ENCODE peak calls at places on chromosomes 4 and X, in five cellular contexts. One of them, this sample, is unnamed.

GRCh38 chrX:40202456-40202855 is 104.7 kb upstream of the BCOR start:
- DNase-seq in coronary artery: no peak
- DNase-seq in BE2C: no peak
- DNase-seq in fibroblast of mammary gland: no peak
- DNase-seq in cardiac fibroblast: no peak
- DNase-seq in this sample: no peak

GRCh38 chrX:103362504-103362903 is 6.2 kb downstream of the TCEAL9 start:
- DNase-seq in coronary artery: no peak
- DNase-seq in BE2C: no peak
- DNase-seq in fibroblast of mammary gland: peak
- DNase-seq in cardiac fibroblast: peak
- DNase-seq in this sample: peak

GRCh38 chrX:75603833-75604232 is 81.0 kb upstream of the ZDHHC15 start:
- DNase-seq in coronary artery: no peak
- DNase-seq in BE2C: no peak
- DNase-seq in fibroblast of mammary gland: peak
- DNase-seq in cardiac fibroblast: peak
- DNase-seq in this sample: peak

GRCh38 chr4:41428941-41429669 is 108.9 kb upstream of the LIMCH1 start:
- DNase-seq in coronary artery: no peak
- DNase-seq in BE2C: no peak
- DNase-seq in fibroblast of mammary gland: no peak
- DNase-seq in cardiac fibroblast: no peak
- DNase-seq in this sample: no peak

GRCh38 chrX:23952984-23953907 is 45.4 kb downstream of the CXorf58 start:
- DNase-seq in coronary artery: no peak
- DNase-seq in BE2C: no peak
- DNase-seq in fibroblast of mammary gland: no peak
- DNase-seq in cardiac fibroblast: peak
- DNase-seq in this sample: peak

GRCh38 chrX:119398974-119399771 is at the start of gene SLC25A43:
- DNase-seq in coronary artery: no peak
- DNase-seq in BE2C: peak
- DNase-seq in fibroblast of mammary gland: peak
- DNase-seq in cardiac fibroblast: peak
- DNase-seq in this sample: no peak

GRCh38 chrX:153669174-153669890 is 4.3 kb downstream of the PNCK start:
- DNase-seq in coronary artery: peak
- DNase-seq in BE2C: peak
- DNase-seq in fibroblast of mammary gland: peak
- DNase-seq in cardiac fibroblast: peak
- DNase-seq in this sample: peak

GRCh38 chrX:50988649-50989048 is 78.1 kb downstream of the BMP15 start:
- DNase-seq in coronary artery: no peak
- DNase-seq in BE2C: peak
- DNase-seq in fibroblast of mammary gland: peak
- DNase-seq in cardiac fibroblast: peak
- DNase-seq in this sample: peak

GRCh38 chr4:101229116-101229515 is 118.2 kb downstream of the PPP3CA start:
- DNase-seq in coronary artery: no peak
- DNase-seq in BE2C: no peak
- DNase-seq in fibroblast of mammary gland: no peak
- DNase-seq in cardiac fibroblast: peak
- DNase-seq in this sample: peak

GRCh38 chrX:10749113-10749512 is 128.7 kb upstream of the MID1 start:
- DNase-seq in coronary artery: no peak
- DNase-seq in BE2C: no peak
- DNase-seq in fibroblast of mammary gland: peak
- DNase-seq in cardiac fibroblast: no peak
- DNase-seq in this sample: no peak

GRCh38 chr4:73007526-73008100 is 61.9 kb downstream of the COX18 start:
- DNase-seq in coronary artery: no peak
- DNase-seq in BE2C: no peak
- DNase-seq in fibroblast of mammary gland: no peak
- DNase-seq in cardiac fibroblast: no peak
- DNase-seq in this sample: no peak

GRCh38 chrX:38571058-38571457 is 9.7 kb downstream of the TSPAN7 start:
- DNase-seq in coronary artery: no peak
- DNase-seq in BE2C: no peak
- DNase-seq in fibroblast of mammary gland: no peak
- DNase-seq in cardiac fibroblast: no peak
- DNase-seq in this sample: no peak

GRCh38 chr4:178633263-178633662 is 1191.0 kb upstream of the AGA start:
- DNase-seq in coronary artery: no peak
- DNase-seq in BE2C: no peak
- DNase-seq in fibroblast of mammary gland: no peak
- DNase-seq in cardiac fibroblast: no peak
- DNase-seq in this sample: no peak

GRCh38 chr4:152267811-152268210 is 268.1 kb downstream of the FBXW7 start:
- DNase-seq in coronary artery: no peak
- DNase-seq in BE2C: no peak
- DNase-seq in fibroblast of mammary gland: no peak
- DNase-seq in cardiac fibroblast: no peak
- DNase-seq in this sample: no peak

GRCh38 chrX:130682990-130683389 is 220.0 kb downstream of the ENOX2 start:
- DNase-seq in coronary artery: no peak
- DNase-seq in BE2C: no peak
- DNase-seq in fibroblast of mammary gland: peak
- DNase-seq in cardiac fibroblast: peak
- DNase-seq in this sample: peak

GRCh38 chr4:138199568-138200235 is 42.4 kb downstream of the SLC7A11 start:
- DNase-seq in coronary artery: no peak
- DNase-seq in BE2C: no peak
- DNase-seq in fibroblast of mammary gland: no peak
- DNase-seq in cardiac fibroblast: peak
- DNase-seq in this sample: peak

GRCh38 chr4:119692001-119692400 is 63.4 kb upstream of the PDE5A start:
- DNase-seq in coronary artery: no peak
- DNase-seq in BE2C: no peak
- DNase-seq in fibroblast of mammary gland: peak
- DNase-seq in cardiac fibroblast: no peak
- DNase-seq in this sample: peak

GRCh38 chrX:40871385-40872082 is 136.2 kb upstream of the MED14 start:
- DNase-seq in coronary artery: no peak
- DNase-seq in BE2C: no peak
- DNase-seq in fibroblast of mammary gland: peak
- DNase-seq in cardiac fibroblast: peak
- DNase-seq in this sample: peak

DNA sequence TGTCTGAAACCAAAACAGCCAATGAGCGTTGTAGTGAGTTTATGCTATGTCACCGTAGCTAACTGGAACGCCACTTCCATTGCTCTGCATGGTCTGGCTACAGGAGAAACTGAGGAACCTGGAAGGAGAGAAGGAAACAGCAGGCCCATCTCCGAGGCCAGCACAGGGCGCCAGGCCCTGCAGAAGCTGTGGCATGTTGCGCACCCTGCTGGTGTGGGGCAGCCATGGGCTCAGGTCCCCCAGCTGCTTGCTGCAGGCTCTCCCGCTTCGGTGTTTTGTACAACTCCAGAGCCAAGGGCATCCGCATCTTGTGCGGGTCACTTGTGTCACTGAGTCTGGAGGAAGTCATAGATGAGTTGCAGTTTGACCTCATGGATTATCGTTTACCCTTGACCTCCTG is 89.2 kb downstream of the AFAP1 start:
- DNase-seq in coronary artery: no peak
- DNase-seq in BE2C: no peak
- DNase-seq in fibroblast of mammary gland: no peak
- DNase-seq in cardiac fibroblast: no peak
- DNase-seq in this sample: no peak
- H3K4me3 ChIP-seq in coronary artery: no peak
- H3K4me3 ChIP-seq in BE2C: no peak
- H3K4me3 ChIP-seq in fibroblast of mammary gland: no peak
- H3K4me3 ChIP-seq in cardiac fibroblast: no peak
- H3K4me3 ChIP-seq in this sample: no peak

DNA sequence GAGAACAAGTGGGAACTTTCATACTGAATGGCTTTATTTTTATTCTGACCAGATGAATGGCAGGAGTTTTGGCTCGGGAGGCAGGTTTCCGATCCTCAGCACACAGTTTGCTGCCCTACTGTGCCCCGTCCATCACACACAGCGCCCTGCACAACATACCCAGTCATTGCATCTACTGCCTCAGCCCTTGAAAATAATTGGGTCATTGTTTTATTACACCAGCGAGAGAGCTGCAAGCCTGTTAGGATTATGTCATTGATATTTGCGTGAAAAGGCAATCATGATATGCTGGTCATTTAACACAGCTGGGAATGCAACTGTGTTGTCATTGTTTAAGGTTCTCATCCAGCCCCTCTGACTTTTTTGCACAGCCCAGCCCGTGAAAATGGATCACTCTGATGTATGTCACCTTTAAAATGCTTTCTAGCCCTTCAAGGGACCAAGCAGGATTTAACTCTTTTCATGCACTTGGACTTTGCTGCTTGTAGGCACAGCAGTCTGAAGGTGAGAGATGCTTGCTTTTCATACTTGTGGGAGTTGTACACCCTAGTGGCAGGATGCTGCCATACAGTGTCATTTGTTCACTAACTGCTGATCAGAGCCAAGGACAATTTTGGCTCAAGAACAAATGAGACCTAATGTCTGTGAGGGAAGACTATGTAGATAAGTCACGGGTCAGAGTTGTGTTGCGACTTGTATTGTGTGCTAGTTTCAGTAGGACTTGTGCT is 62.3 kb downstream of the RTL9 start:
- DNase-seq in coronary artery: no peak
- DNase-seq in BE2C: no peak
- DNase-seq in fibroblast of mammary gland: peak
- DNase-seq in cardiac fibroblast: no peak
- DNase-seq in this sample: peak
- TF ChIP-seq CTCF in coronary artery: no peak
- TF ChIP-seq CTCF in BE2C: peak
- TF ChIP-seq CTCF in fibroblast of mammary gland: peak
- TF ChIP-seq CTCF in cardiac fibroblast: peak
- TF ChIP-seq CTCF in this sample: peak

GRCh38 chr4:80070880-80071620 is 2.0 kb downstream of the ANTXR2 start:
- DNase-seq in coronary artery: no peak
- DNase-seq in BE2C: no peak
- DNase-seq in fibroblast of mammary gland: no peak
- DNase-seq in cardiac fibroblast: peak
- DNase-seq in this sample: peak
- H3K4me3 ChIP-seq in coronary artery: peak
- H3K4me3 ChIP-seq in BE2C: peak
- H3K4me3 ChIP-seq in fibroblast of mammary gland: peak
- H3K4me3 ChIP-seq in cardiac fibroblast: peak
- H3K4me3 ChIP-seq in this sample: peak

GRCh38 chr4:148436512-148436911 is 5.7 kb downstream of the NR3C2 start:
- DNase-seq in coronary artery: no peak
- DNase-seq in BE2C: no peak
- DNase-seq in fibroblast of mammary gland: no peak
- DNase-seq in cardiac fibroblast: no peak
- DNase-seq in this sample: no peak

GRCh38 chr4:148435654-148436406 is 6.4 kb downstream of the NR3C2 start:
- DNase-seq in coronary artery: no peak
- DNase-seq in BE2C: no peak
- DNase-seq in fibroblast of mammary gland: no peak
- DNase-seq in cardiac fibroblast: no peak
- DNase-seq in this sample: no peak

GRCh38 chr4:148441624-148441985 is 609 bp downstream of the NR3C2 start:
- DNase-seq in coronary artery: no peak
- DNase-seq in BE2C: no peak
- DNase-seq in fibroblast of mammary gland: no peak
- DNase-seq in cardiac fibroblast: no peak
- DNase-seq in this sample: no peak

GRCh38 chr4:148437439-148437838 is 4.8 kb downstream of the NR3C2 start:
- DNase-seq in coronary artery: no peak
- DNase-seq in BE2C: no peak
- DNase-seq in fibroblast of mammary gland: no peak
- DNase-seq in cardiac fibroblast: no peak
- DNase-seq in this sample: no peak

GRCh38 chr4:148438047-148438446 is 4.2 kb downstream of the NR3C2 start:
- DNase-seq in coronary artery: no peak
- DNase-seq in BE2C: no peak
- DNase-seq in fibroblast of mammary gland: no peak
- DNase-seq in cardiac fibroblast: no peak
- DNase-seq in this sample: no peak
- TF ChIP-seq CTCF in coronary artery: no peak
- TF ChIP-seq CTCF in BE2C: no peak
- TF ChIP-seq CTCF in fibroblast of mammary gland: no peak
- TF ChIP-seq CTCF in cardiac fibroblast: no peak
- TF ChIP-seq CTCF in this sample: peak

This sample was measured in choroid plexus epithelial cell.